ENCODE peak calls at places on chromosomes 2 and 18, in four cellular contexts. F, H, A and C are unnamed samples.

GRCh38 chr18:56188521-56188920 is 449.9 kb downstream of the TXNL1 start:
- DNase-seq in A (no peak), H (no peak), F (no peak), C (no peak)

GRCh38 chr18:24027156-24027555 is 12.6 kb downstream of the TTC39C start:
- DNase-seq in A (peak; percentile 96), H (peak; percentile 95), F (no peak), C (peak; percentile 94)

GRCh38 chr2:230256735-230257332 is 31.3 kb downstream of the SP140 start:
- DNase-seq in F (no peak), H (no peak), A (no peak), C (no peak)

GRCh38 chr18:63979409-63979908 is 9.6 kb downstream of the SERPINB8 start:
- DNase-seq in H (peak; percentile 62), F (peak; percentile 55), A (peak; percentile 69), C (peak; percentile 76)

GRCh38 chr18:48007955-48008701 is 77.7 kb upstream of the SMAD2 start:
- DNase-seq in H (peak; percentile 72), A (peak; percentile 19), F (peak; percentile 87), C (no peak)

GRCh38 chr2:43100883-43101662 is 125.3 kb downstream of the ZFP36L2 start:
- DNase-seq in F (peak; percentile 73), A (no peak), H (no peak), C (peak; percentile 59)

GRCh38 chr2:222303828-222304736 is 5.3 kb upstream of the PAX3 start:
- DNase-seq in A (no peak), F (no peak), H (no peak), C (no peak)

GRCh38 chr2:238518828-238519186 is 92.1 kb downstream of the ASB1 start:
- DNase-seq in H (no peak), F (no peak), A (no peak), C (no peak)

GRCh38 chr2:181241366-181241765 is 215.8 kb upstream of the ITGA4 start:
- DNase-seq in A (no peak), H (no peak), F (no peak), C (no peak)

GRCh38 chr2:184157141-184157540 is 441.2 kb upstream of the ZNF804A start:
- DNase-seq in A (no peak), F (no peak), H (no peak), C (no peak)

GRCh38 chr2:8219096-8219495 is 462.8 kb upstream of the ID2 start:
- DNase-seq in A (no peak), F (no peak), H (no peak), C (no peak)

GRCh38 chr2:179255129-179255528 is 9.5 kb downstream of the SESTD1 start:
- DNase-seq in A (no peak), H (no peak), F (no peak), C (no peak)

GRCh38 chr18:376307-376706 is 108.5 kb upstream of the THOC1 start:
- DNase-seq in H (no peak), A (peak; percentile 50), F (no peak), C (no peak)

GRCh38 chr2:203678971-203679370 is 27.5 kb upstream of the CD28 start:
- DNase-seq in H (no peak), F (no peak), A (no peak), C (no peak)

GRCh38 chr2:127175821-127176354 is 44.2 kb downstream of the CYP27C1 start:
- DNase-seq in A (peak; percentile 67), F (no peak), H (no peak), C (peak; percentile 69)

GRCh38 chr18:12015697-12016062 is 34.4 kb downstream of the IMPA2 start:
- DNase-seq in F (no peak), H (peak; percentile 94), A (peak; percentile 33), C (peak; percentile 45)

GRCh38 chr2:149313512-149313972 is 16.8 kb upstream of the LYPD6 start:
- DNase-seq in F (peak; percentile 48), A (peak; percentile 36), H (peak; percentile 76), C (peak; percentile 8)

GRCh38 chr18:74728586-74728985 is 130.9 kb downstream of the ZNF407 start:
- DNase-seq in H (no peak), A (no peak), F (no peak), C (no peak)

GRCh38 chr18:23716516-23716915 is 27.3 kb downstream of the LAMA3 start:
- DNase-seq in F (peak; percentile 30), H (peak; percentile 84), A (peak; percentile 91), C (peak; percentile 86)

GRCh38 chr2:37802899-37803379 is 122.1 kb upstream of the RMDN2 start:
- DNase-seq in A (peak; percentile 88), H (peak; percentile 74), F (no peak), C (peak; percentile 88)

GRCh38 chr18:13369353-13369752 is 150.8 kb downstream of the LDLRAD4 start:
- DNase-seq in F (no peak), A (no peak), H (no peak), C (no peak)

GRCh38 chr2:38747819-38748218 is 3.3 kb downstream of the SRSF7 start:
- DNase-seq in A (no peak), F (no peak), H (no peak), C (no peak)

GRCh38 chr18:28725876-28726275 is 548.9 kb upstream of the CDH2 start:
- DNase-seq in H (peak; percentile 62), F (no peak), A (peak; percentile 41), C (no peak)

GRCh38 chr18:66795011-66795410 is 191.1 kb upstream of the CDH19 start:
- DNase-seq in A (no peak), F (no peak), H (no peak), C (no peak)

GRCh38 chr2:176687944-176688343 is 418.7 kb downstream of the MTX2 start:
- DNase-seq in A (no peak), H (no peak), F (no peak), C (no peak)

GRCh38 chr18:43605224-43605623 is 327.9 kb upstream of the SYT4 start:
- DNase-seq in A (peak; percentile 1), F (no peak), H (no peak), C (no peak)

GRCh38 chr2:133566967-133567645 is 1.2 kb downstream of the NCKAP5 start:
- DNase-seq in H (peak; percentile 10), F (no peak), A (peak; percentile 6), C (peak; percentile 65)

DNA sequence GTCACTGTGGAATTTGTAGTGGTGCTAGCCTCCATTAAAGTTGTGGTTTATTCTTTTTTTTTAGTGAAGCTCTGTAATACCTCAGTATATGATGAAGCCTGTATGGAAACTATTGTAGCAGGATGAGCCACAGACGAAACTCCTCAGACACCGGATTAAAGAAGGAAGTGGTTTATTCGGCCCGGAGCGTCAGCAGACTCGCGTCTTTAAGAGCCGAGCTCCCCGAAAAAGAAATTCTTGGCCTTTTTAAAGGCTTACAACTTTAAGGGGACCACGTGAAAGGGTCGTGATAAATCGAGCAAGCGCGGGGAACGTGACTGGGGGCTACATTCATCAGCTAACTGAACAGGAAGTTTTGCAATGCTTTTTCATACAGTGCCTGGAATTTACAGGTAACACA is 8.1 kb upstream of the CCL20 start:
- DNase-seq in H (peak; percentile 6), F (no peak), A (no peak), C (no peak)
- TF ChIP-seq CTCF in H (no peak), F (no peak), A (no peak), C (no peak)

GRCh38 chr2:59277656-59278055 is 1036.5 kb upstream of the FANCL start:
- DNase-seq in A (peak; percentile 0), H (peak; percentile 88), F (no peak), C (no peak)

GRCh38 chr2:59276917-59277316 is 1035.8 kb upstream of the FANCL start:
- DNase-seq in F (no peak), A (no peak), H (no peak), C (no peak)

GRCh38 chr2:59276033-59276432 is 1034.9 kb upstream of the FANCL start:
- DNase-seq in H (no peak), F (peak; percentile 53), A (no peak), C (no peak)
- TF ChIP-seq CTCF in H (peak; percentile 28), F (peak; percentile 78), A (no peak), C (no peak)

DNA sequence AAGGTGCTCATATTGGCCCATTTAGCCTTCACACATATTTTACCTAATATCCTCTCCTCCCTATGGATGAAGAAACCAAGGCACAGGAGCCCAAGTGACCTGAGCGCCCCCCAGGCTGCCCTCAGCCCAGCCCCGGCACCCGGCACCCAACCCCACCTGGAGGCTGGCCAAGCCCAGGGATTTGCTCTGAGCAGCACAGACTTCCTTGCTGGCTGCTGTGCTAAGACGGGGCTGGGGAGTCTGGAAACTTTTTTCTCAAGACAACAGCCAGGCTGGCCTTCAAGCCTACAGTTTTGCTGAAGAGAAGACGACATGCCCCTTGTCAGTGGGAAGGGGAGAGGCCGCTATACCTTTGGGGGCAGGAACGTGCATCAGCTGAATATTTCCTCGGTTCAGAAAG is 52.7 kb upstream of the LAMA1 start:
- DNase-seq in F (no peak), A (no peak), H (no peak), C (no peak)
- TF ChIP-seq CTCF in F (no peak), A (no peak), H (no peak), C (no peak)

DNA sequence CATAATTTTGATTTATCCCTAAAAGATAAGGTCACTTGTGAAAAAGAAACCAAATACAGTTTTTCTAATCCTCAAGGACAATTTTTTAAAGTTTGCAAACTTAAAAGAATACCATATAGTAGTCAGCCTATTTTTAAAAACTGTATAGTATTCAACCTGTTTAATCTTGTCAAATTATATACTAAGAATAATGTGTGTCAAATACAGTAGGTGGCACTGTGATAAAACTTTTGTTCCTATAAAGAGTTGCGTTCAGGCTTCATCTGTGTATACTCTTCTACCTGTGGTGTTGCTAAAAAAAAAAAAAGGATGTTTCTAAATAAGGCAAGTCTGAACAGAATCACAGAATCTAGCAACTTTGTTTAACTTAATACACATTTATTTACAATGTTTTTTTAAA is 68.6 kb downstream of the CCDC138 start:
- DNase-seq in A (peak; percentile 7), H (peak; percentile 42), F (no peak), C (peak; percentile 14)
- TF ChIP-seq CTCF in A (peak; percentile 13), H (peak; percentile 30), F (no peak), C (no peak)

DNA sequence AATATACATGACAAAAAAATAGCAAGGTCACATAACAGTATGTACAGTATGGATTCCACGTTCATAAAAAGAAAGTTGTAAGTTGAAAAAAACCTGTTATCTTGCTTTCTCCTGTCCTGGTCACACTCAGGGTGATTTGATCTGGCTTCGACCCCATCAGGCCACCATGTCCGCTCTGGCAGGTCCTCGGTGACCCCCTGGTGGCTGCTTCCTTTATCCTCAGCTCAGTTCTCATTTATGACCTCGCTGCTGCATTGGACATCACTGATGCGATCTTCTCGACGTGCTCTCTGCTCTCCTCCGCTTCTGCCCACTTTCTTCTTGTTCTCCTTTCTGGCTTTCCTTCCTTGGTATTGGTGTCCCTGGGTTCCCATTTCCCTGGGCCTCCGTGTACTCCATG is 29.7 kb downstream of the DGKD start:
- DNase-seq in F (no peak), H (no peak), A (no peak), C (no peak)
- TF ChIP-seq CTCF in F (no peak), H (no peak), A (no peak), C (no peak)

GRCh38 chr2:226794751-226795171 is 4.9 kb downstream of the IRS1 start:
- DNase-seq in F (no peak), A (peak; percentile 89), H (peak; percentile 65), C (peak; percentile 60)

GRCh38 chr2:226794077-226794670 is 5.4 kb downstream of the IRS1 start:
- DNase-seq in H (no peak), A (peak; percentile 51), F (no peak), C (no peak)

GRCh38 chr2:226796840-226797288 is 2.8 kb downstream of the IRS1 start:
- DNase-seq in H (no peak), A (peak; percentile 69), F (peak; percentile 21), C (peak; percentile 64)

GRCh38 chr2:226796012-226796839 is 3.4 kb downstream of the IRS1 start:
- DNase-seq in F (no peak), A (no peak), H (no peak), C (peak; percentile 52)

GRCh38 chr2:226795281-226796011 is 4.2 kb downstream of the IRS1 start:
- DNase-seq in F (no peak), A (peak; percentile 63), H (no peak), C (peak; percentile 48)
- TF ChIP-seq CTCF in F (no peak), A (peak; percentile 22), H (no peak), C (peak; percentile 25)